ENCODE peak calls at places on chromosomes 6 and 20, in ten cellular contexts. X is body of pancreas; Q is brain microvascular endothelial cell; G is adrenal gland; V is CD8-positive, alpha-beta T cell; A is transverse colon; J is Peyer's patch; E is upper lobe of right lung; N is heart right ventricle; D is IMR-90. B is an unnamed sample.

GRCh38 chr20:44111712-44112335 is 75.2 kb downstream of the JPH2 start:
- DNase-seq in X (no peak), Q (no peak), G (no peak), V (no peak), A (peak; percentile 19), J (no peak), E (no peak), N (no peak), D (peak; percentile 7), B (peak; percentile 36)

GRCh38 chr20:59082981-59083380 is 40.4 kb upstream of the PRELID3B start:
- DNase-seq in X (no peak), Q (peak; percentile 16), G (no peak), V (no peak), A (no peak), J (no peak), E (no peak), N (no peak), D (peak; percentile 77), B (peak; percentile 86)

GRCh38 chr6:170028629-170029345 is 262.1 kb downstream of the DLL1 start:
- DNase-seq in X (no peak), Q (no peak), G (no peak), V (no peak), A (no peak), J (peak; percentile 49), E (peak; percentile 60), N (no peak), D (no peak), B (no peak)

GRCh38 chr6:151043944-151044343 is 178.4 kb downstream of the MTHFD1L start:
- DNase-seq in X (no peak), Q (no peak), G (no peak), V (no peak), A (no peak), J (no peak), E (no peak), N (no peak), D (no peak), B (no peak)

GRCh38 chr6:33410711-33411631 is at the start of gene PHF1:
- DNase-seq in X (peak; percentile 85), Q (peak; percentile 62), G (no peak), V (no peak), A (peak; percentile 84), J (no peak), E (no peak), N (peak; percentile 75), D (peak; percentile 80), B (peak; percentile 49)

GRCh38 chr20:25057234-25058050 is 497 bp downstream of the ACSS1 start:
- DNase-seq in X (peak; percentile 84), Q (no peak), G (peak; percentile 69), V (peak; percentile 62), A (peak; percentile 85), J (peak; percentile 88), E (peak; percentile 93), N (peak; percentile 81), D (peak; percentile 19), B (peak; percentile 22)

GRCh38 chr20:58673119-58673518 is 19.5 kb upstream of the NPEPL1 start:
- DNase-seq in X (no peak), Q (no peak), G (no peak), V (no peak), A (no peak), J (no peak), E (no peak), N (no peak), D (no peak), B (no peak)

GRCh38 chr20:22918286-22918983 is 116.7 kb upstream of the SSTR4 start:
- DNase-seq in X (no peak), Q (no peak), G (no peak), V (no peak), A (no peak), J (no peak), E (no peak), N (no peak), D (no peak), B (no peak)

GRCh38 chr6:48474764-48475674 is 364.0 kb upstream of the PTCHD4 start:
- DNase-seq in X (no peak), Q (no peak), G (no peak), V (no peak), A (no peak), J (no peak), E (no peak), N (no peak), D (no peak), B (peak; percentile 78)

GRCh38 chr6:48472535-48472934 is 361.5 kb upstream of the PTCHD4 start:
- DNase-seq in X (no peak), Q (no peak), G (no peak), V (no peak), A (no peak), J (no peak), E (no peak), N (no peak), D (no peak), B (no peak)

GRCh38 chr6:48474136-48474535 is 363.1 kb upstream of the PTCHD4 start:
- DNase-seq in X (no peak), Q (no peak), G (no peak), V (no peak), A (no peak), J (no peak), E (no peak), N (no peak), D (no peak), B (peak; percentile 22)

GRCh38 chr6:48472121-48472520 is 361.1 kb upstream of the PTCHD4 start:
- DNase-seq in X (no peak), Q (no peak), G (no peak), V (no peak), A (no peak), J (no peak), E (no peak), N (no peak), D (no peak), B (no peak)

DNA sequence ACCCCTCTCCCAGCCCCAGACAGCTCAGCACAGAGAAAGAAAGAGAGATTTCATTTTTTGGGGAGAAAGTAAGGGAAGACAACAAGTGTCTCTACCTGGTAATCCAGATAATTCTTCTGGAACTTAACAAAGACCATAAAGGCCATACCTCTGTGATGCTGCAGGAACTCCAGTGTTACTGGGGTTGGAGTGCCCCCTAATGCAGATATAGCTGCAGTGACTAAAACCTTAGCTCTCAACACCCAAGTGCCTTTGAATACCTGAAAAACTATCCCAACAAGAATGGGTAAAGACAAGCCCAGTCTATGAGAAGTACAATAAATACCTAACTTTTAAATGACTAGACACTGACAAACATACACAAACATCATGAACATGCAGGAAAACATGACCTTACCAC is 365.3 kb upstream of the PTCHD4 start:
- DNase-seq in X (no peak), Q (peak; percentile 14), G (no peak), V (no peak), A (no peak), J (no peak), E (no peak), N (no peak), D (peak; percentile 30), B (peak; percentile 74)
- TF ChIP-seq CTCF in X (no peak), Q (peak; percentile 57), G (no peak), V (no peak), A (no peak), J (no peak), E (no peak), N (no peak), D (peak; percentile 57), B (peak; percentile 45)

DNA sequence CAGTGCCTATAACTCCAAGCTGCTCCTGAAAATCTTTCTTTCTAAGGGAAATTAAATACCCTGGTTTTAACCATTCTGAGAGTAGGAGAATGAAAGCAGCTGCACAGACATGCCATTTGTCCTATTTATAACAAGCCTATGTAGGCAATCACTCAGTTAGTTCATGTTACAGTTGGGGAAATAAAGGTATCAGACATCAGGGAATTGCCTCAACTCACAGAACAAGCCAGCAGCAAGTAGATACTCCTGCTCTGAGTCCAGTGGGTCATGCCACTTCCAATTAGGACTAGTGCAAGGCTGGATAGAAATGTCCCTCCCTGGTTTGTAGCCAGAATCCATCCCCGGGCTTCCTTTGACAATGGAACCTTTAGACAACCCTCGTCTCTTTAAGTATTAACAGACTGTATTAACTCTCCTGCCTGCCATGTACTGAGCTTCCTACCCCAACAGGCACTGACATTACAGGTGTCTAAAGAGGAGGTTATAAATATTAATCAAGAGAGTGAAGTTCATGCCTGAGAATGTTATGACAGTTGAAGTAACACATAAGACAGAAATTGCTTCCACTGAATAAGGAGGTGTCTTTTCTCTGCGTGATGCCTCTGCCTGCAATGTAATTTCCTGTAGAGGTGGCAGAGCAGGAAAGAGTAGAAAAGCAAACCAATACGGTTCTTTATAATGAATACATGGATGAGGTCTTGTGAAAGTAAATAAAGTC is 28.0 kb upstream of the MARCKS start:
- DNase-seq in X (no peak), Q (no peak), G (no peak), V (no peak), A (no peak), J (no peak), E (no peak), N (no peak), D (no peak), B (no peak)
- H3K4me3 ChIP-seq in X (no peak overlapping the region), Q (no peak overlapping the region), G (no peak overlapping the region), V (no peak overlapping the region), A (no peak overlapping the region), J (no peak overlapping the region), E (no peak overlapping the region), N (no peak overlapping the region), D (no peak overlapping the region), B (no peak overlapping the region)

DNA sequence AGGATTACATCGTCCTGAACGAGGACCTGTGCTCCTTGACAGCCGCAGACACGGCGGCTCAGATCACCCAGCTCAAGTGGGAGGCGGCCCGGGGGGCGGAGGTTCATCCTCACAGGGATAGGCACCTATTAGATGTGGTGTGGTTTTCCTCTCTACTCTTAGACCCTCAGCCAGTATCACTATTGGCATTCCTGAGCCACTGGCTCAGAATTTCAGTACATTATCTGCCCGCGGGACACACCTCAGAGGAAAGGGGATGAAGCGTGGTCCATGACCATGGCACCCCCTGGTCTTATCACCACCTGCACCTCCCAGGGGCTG is 34.6 kb upstream of the HLA-G start:
- DNase-seq in X (no peak), Q (no peak), G (no peak), V (no peak), A (no peak), J (no peak), E (no peak), N (no peak), D (no peak), B (no peak)
- H3K27me3 ChIP-seq in X (no peaks in the 10 kb centered on the region), Q (peaks cover 23% of the 10 kb centered on the region), G (no peaks in the 10 kb centered on the region), V (no peaks in the 10 kb centered on the region), A (peaks cover 54% of the 10 kb centered on the region), J (no peaks in the 10 kb centered on the region), E (peaks cover 9% of the 10 kb centered on the region), N (peaks cover 5% of the 10 kb centered on the region), D (peaks cover 37% of the 10 kb centered on the region), B (no peaks in the 10 kb centered on the region)

GRCh38 chr6:111870751-111871064 is 2.5 kb downstream of the FYN start:
- DNase-seq in X (no peak), Q (no peak), G (no peak), V (no peak), A (no peak), J (no peak), E (no peak), N (no peak), D (no peak), B (no peak)

GRCh38 chr6:111871725-111872520 is 1.3 kb downstream of the FYN start:
- DNase-seq in X (no peak), Q (peak; percentile 29), G (no peak), V (no peak), A (peak; percentile 8), J (no peak), E (no peak), N (peak; percentile 37), D (peak; percentile 30), B (no peak)

GRCh38 chr6:111872521-111873177 is 603 bp downstream of the FYN start:
- DNase-seq in X (peak; percentile 8), Q (peak; percentile 32), G (no peak), V (peak; percentile 52), A (peak; percentile 34), J (peak; percentile 61), E (no peak), N (peak; percentile 51), D (peak; percentile 30), B (no peak)

GRCh38 chr6:111871207-111871606 is 2.0 kb downstream of the FYN start:
- DNase-seq in X (no peak), Q (no peak), G (no peak), V (no peak), A (no peak), J (no peak), E (no peak), N (no peak), D (no peak), B (no peak)

GRCh38 chr6:111870054-111870750 is 3.0 kb downstream of the FYN start:
- DNase-seq in X (no peak), Q (no peak), G (no peak), V (no peak), A (no peak), J (no peak), E (no peak), N (no peak), D (no peak), B (no peak)
- TF ChIP-seq CTCF in X (no peak), Q (no peak), G (no peak), V (peak; percentile 13), A (no peak), J (no peak), E (no peak), N (no peak), D (no peak), B (no peak)